ENCODE peak calls at places on chromosomes 1 and 21, in eight cellular contexts. H is A172; S is stimulated activated CD4-positive, alpha-beta T cell treated with anti-CD3 and anti-CD28 coated beads, Interleukin-4, amount 100 ng/mL, for 1 hour; A is memory B cell; O is colonic mucosa; P is NCI-H1105; L is left cardiac atrium; G is HS-27A. J is an unnamed sample.

GRCh38 chr1:151579436-151580225 is 32.2 kb upstream of the SNX27 start:
- DNase-seq in H (peak), S (no peak), A (no peak), O (no peak), P (no peak), L (no peak), G (no peak), J (no peak)

GRCh38 chr1:102434421-102434820 is 437.7 kb upstream of the OLFM3 start:
- DNase-seq in H (peak), S (no peak), A (no peak), O (no peak), P (peak), L (no peak), G (peak), J (no peak)

GRCh38 chr1:32992489-32993214 is 28.0 kb upstream of the RNF19B start:
- DNase-seq in H (peak), S (peak), A (peak), O (peak), P (no peak), L (peak), G (peak), J (peak)

GRCh38 chr1:164583835-164584539 is 25.0 kb downstream of the PBX1 start:
- DNase-seq in H (no peak), S (no peak), A (no peak), O (no peak), P (no peak), L (no peak), G (no peak), J (no peak)

GRCh38 chr1:222798111-222798510 is 16.7 kb upstream of the DISP1 start:
- DNase-seq in H (peak), S (peak), A (peak), O (no peak), P (no peak), L (no peak), G (no peak), J (peak)

GRCh38 chr1:27990920-27991537 is 31.3 kb downstream of the XKR8 start:
- DNase-seq in H (no peak), S (no peak), A (no peak), O (no peak), P (no peak), L (no peak), G (no peak), J (no peak)

GRCh38 chr21:31975491-31975890 is 102.7 kb downstream of the HUNK start:
- DNase-seq in H (no peak), S (no peak), A (no peak), O (no peak), P (no peak), L (no peak), G (no peak), J (no peak)

GRCh38 chr1:223462866-223463404 is 69.7 kb downstream of the CCDC185 start:
- DNase-seq in H (no peak), S (no peak), A (no peak), O (no peak), P (no peak), L (no peak), G (no peak), J (no peak)

GRCh38 chr1:4585216-4585615 is 69.2 kb upstream of the AJAP1 start:
- DNase-seq in H (no peak), S (peak), A (peak), O (no peak), P (no peak), L (no peak), G (no peak), J (no peak)

GRCh38 chr1:6646499-6647148 is 22.0 kb downstream of the THAP3 start:
- DNase-seq in H (peak), S (no peak), A (peak), O (no peak), P (peak), L (peak), G (no peak), J (peak)

GRCh38 chr1:224641030-224641429 is 24.9 kb downstream of the CNIH3 start:
- DNase-seq in H (no peak), S (no peak), A (no peak), O (no peak), P (peak), L (no peak), G (no peak), J (no peak)

GRCh38 chr1:38962560-38962959 is 20.9 kb upstream of the RHBDL2 start:
- DNase-seq in H (no peak), S (no peak), A (no peak), O (no peak), P (no peak), L (no peak), G (peak), J (no peak)

GRCh38 chr1:222279591-222279990 is 268.3 kb downstream of the HHIPL2 start:
- DNase-seq in H (no peak), S (no peak), A (no peak), O (no peak), P (no peak), L (no peak), G (no peak), J (peak)

GRCh38 chr1:44621841-44622286 is 52.4 kb downstream of the TMEM53 start:
- DNase-seq in H (no peak), S (no peak), A (no peak), O (no peak), P (no peak), L (no peak), G (no peak), J (no peak)

GRCh38 chr1:198649598-198650338 is 10.9 kb downstream of the PTPRC start:
- DNase-seq in H (no peak), S (no peak), A (no peak), O (no peak), P (no peak), L (no peak), G (no peak), J (no peak)

GRCh38 chr1:23867542-23867952 is 543 bp downstream of the FUCA1 start:
- DNase-seq in H (no peak), S (no peak), A (no peak), O (peak), P (no peak), L (no peak), G (no peak), J (no peak)

GRCh38 chr1:160205974-160206369 is 788 bp downstream of the PEA15 start:
- DNase-seq in H (peak), S (peak), A (peak), O (peak), P (no peak), L (peak), G (peak), J (peak)

GRCh38 chr1:30783244-30783915 is 25.8 kb upstream of the LAPTM5 start:
- DNase-seq in H (no peak), S (no peak), A (no peak), O (no peak), P (no peak), L (no peak), G (no peak), J (no peak)

GRCh38 chr1:114558548-114558947 is 22.9 kb downstream of the BCAS2 start:
- DNase-seq in H (no peak), S (no peak), A (peak), O (no peak), P (peak), L (no peak), G (no peak), J (no peak)

J was measured in SJSA1.